ENCODE peak calls at places on chromosomes 5 and 9, in four cellular contexts. One of them, this sample, is unnamed.

GRCh38 chr5:160543395-160543794 is 121.7 kb downstream of the PTTG1 start:
- DNase-seq in progenitor cell of endocrine pancreas: no peak
- DNase-seq in glomerular endothelial cell: no peak
- DNase-seq in activated T-helper 1 cell treated with Interleukin-2 at 50 U/mL for 16 hours: no peak
- DNase-seq in this sample: no peak

GRCh38 chr5:170403675-170404074 is 14.5 kb upstream of the KCNMB1 start:
- DNase-seq in progenitor cell of endocrine pancreas: no peak
- DNase-seq in glomerular endothelial cell: no peak
- DNase-seq in activated T-helper 1 cell treated with Interleukin-2 at 50 U/mL for 16 hours: no peak
- DNase-seq in this sample: no peak

GRCh38 chr5:52760695-52761366 is 26.9 kb upstream of the ITGA1 start:
- DNase-seq in progenitor cell of endocrine pancreas: no peak
- DNase-seq in glomerular endothelial cell: no peak
- DNase-seq in activated T-helper 1 cell treated with Interleukin-2 at 50 U/mL for 16 hours: no peak
- DNase-seq in this sample: no peak

GRCh38 chr9:108759835-108760234 is 96.0 kb downstream of the ACTL7B start:
- DNase-seq in progenitor cell of endocrine pancreas: no peak
- DNase-seq in glomerular endothelial cell: no peak
- DNase-seq in activated T-helper 1 cell treated with Interleukin-2 at 50 U/mL for 16 hours: no peak
- DNase-seq in this sample: no peak

GRCh38 chr5:74500037-74500917 is 140.3 kb downstream of the ENC1 start:
- DNase-seq in progenitor cell of endocrine pancreas: no peak
- DNase-seq in glomerular endothelial cell: no peak
- DNase-seq in activated T-helper 1 cell treated with Interleukin-2 at 50 U/mL for 16 hours: no peak
- DNase-seq in this sample: no peak

GRCh38 chr5:170503970-170504525 is at the start of gene KCNIP1:
- DNase-seq in progenitor cell of endocrine pancreas: peak
- DNase-seq in glomerular endothelial cell: no peak
- DNase-seq in activated T-helper 1 cell treated with Interleukin-2 at 50 U/mL for 16 hours: no peak
- DNase-seq in this sample: no peak

GRCh38 chr9:91221332-91221731 is 140.4 kb downstream of the AUH start:
- DNase-seq in progenitor cell of endocrine pancreas: no peak
- DNase-seq in glomerular endothelial cell: no peak
- DNase-seq in activated T-helper 1 cell treated with Interleukin-2 at 50 U/mL for 16 hours: no peak
- DNase-seq in this sample: no peak

GRCh38 chr9:93450817-93451761 is at the start of gene FAM120A:
- DNase-seq in progenitor cell of endocrine pancreas: peak
- DNase-seq in glomerular endothelial cell: no peak
- DNase-seq in activated T-helper 1 cell treated with Interleukin-2 at 50 U/mL for 16 hours: peak
- DNase-seq in this sample: peak

GRCh38 chr9:5263568-5264218 is 32.5 kb downstream of the INSL4 start:
- DNase-seq in progenitor cell of endocrine pancreas: no peak
- DNase-seq in glomerular endothelial cell: no peak
- DNase-seq in activated T-helper 1 cell treated with Interleukin-2 at 50 U/mL for 16 hours: no peak
- DNase-seq in this sample: no peak

GRCh38 chr5:81232449-81233079 is 558 bp upstream of the CKMT2 start:
- DNase-seq in progenitor cell of endocrine pancreas: no peak
- DNase-seq in glomerular endothelial cell: no peak
- DNase-seq in activated T-helper 1 cell treated with Interleukin-2 at 50 U/mL for 16 hours: no peak
- DNase-seq in this sample: no peak

GRCh38 chr9:131008909-131009618 is at the start of gene LAMC3:
- DNase-seq in progenitor cell of endocrine pancreas: no peak
- DNase-seq in glomerular endothelial cell: no peak
- DNase-seq in activated T-helper 1 cell treated with Interleukin-2 at 50 U/mL for 16 hours: no peak
- DNase-seq in this sample: peak

GRCh38 chr9:78695521-78695920 is 398.6 kb downstream of the PSAT1 start:
- DNase-seq in progenitor cell of endocrine pancreas: no peak
- DNase-seq in glomerular endothelial cell: no peak
- DNase-seq in activated T-helper 1 cell treated with Interleukin-2 at 50 U/mL for 16 hours: no peak
- DNase-seq in this sample: no peak

GRCh38 chr9:4116708-4117460 is 183.0 kb downstream of the GLIS3 start:
- DNase-seq in progenitor cell of endocrine pancreas: no peak
- DNase-seq in glomerular endothelial cell: no peak
- DNase-seq in activated T-helper 1 cell treated with Interleukin-2 at 50 U/mL for 16 hours: no peak
- DNase-seq in this sample: no peak

GRCh38 chr5:147482426-147483196 is 27.3 kb downstream of the DPYSL3 start:
- DNase-seq in progenitor cell of endocrine pancreas: no peak
- DNase-seq in glomerular endothelial cell: no peak
- DNase-seq in activated T-helper 1 cell treated with Interleukin-2 at 50 U/mL for 16 hours: no peak
- DNase-seq in this sample: no peak

GRCh38 chr9:128689293-128689770 is 310 bp downstream of the SET start:
- DNase-seq in progenitor cell of endocrine pancreas: no peak
- DNase-seq in glomerular endothelial cell: no peak
- DNase-seq in activated T-helper 1 cell treated with Interleukin-2 at 50 U/mL for 16 hours: peak
- DNase-seq in this sample: no peak

GRCh38 chr5:82111191-82111590 is 139.4 kb downstream of the ATG10 start:
- DNase-seq in progenitor cell of endocrine pancreas: no peak
- DNase-seq in glomerular endothelial cell: no peak
- DNase-seq in activated T-helper 1 cell treated with Interleukin-2 at 50 U/mL for 16 hours: no peak
- DNase-seq in this sample: no peak

GRCh38 chr5:139658928-139659667 is 10.9 kb downstream of the CXXC5 start:
- DNase-seq in progenitor cell of endocrine pancreas: no peak
- DNase-seq in glomerular endothelial cell: no peak
- DNase-seq in activated T-helper 1 cell treated with Interleukin-2 at 50 U/mL for 16 hours: no peak
- DNase-seq in this sample: no peak

GRCh38 chr9:137716694-137717287 is 98.0 kb downstream of the EHMT1 start:
- DNase-seq in progenitor cell of endocrine pancreas: no peak
- DNase-seq in glomerular endothelial cell: no peak
- DNase-seq in activated T-helper 1 cell treated with Interleukin-2 at 50 U/mL for 16 hours: no peak
- DNase-seq in this sample: no peak

GRCh38 chr9:94511134-94511942 is 43.5 kb upstream of the PCAT7 start:
- DNase-seq in progenitor cell of endocrine pancreas: no peak
- DNase-seq in glomerular endothelial cell: no peak
- DNase-seq in activated T-helper 1 cell treated with Interleukin-2 at 50 U/mL for 16 hours: no peak
- DNase-seq in this sample: no peak

GRCh38 chr5:33696413-33696812 is 195.4 kb downstream of the ADAMTS12 start:
- DNase-seq in progenitor cell of endocrine pancreas: no peak
- DNase-seq in glomerular endothelial cell: no peak
- DNase-seq in activated T-helper 1 cell treated with Interleukin-2 at 50 U/mL for 16 hours: no peak
- DNase-seq in this sample: no peak

This sample was measured in H1.